ENCODE peak calls at places on chromosomes 12 and 14, in four cellular contexts. U is cardiac muscle cell, G is PC-9, R is neuronal stem cell. N is an unnamed sample.

GRCh38 chr12:9364224-9365176 is 156.3 kb upstream of the PZP start:
- DNase-seq in U (no peak), G (no peak), R (no peak), N (no peak)

GRCh38 chr14:104624939-104625338 is 20.4 kb upstream of the TMEM179 start:
- DNase-seq in U (no peak), G (no peak), R (no peak), N (no peak)

GRCh38 chr12:106058256-106059182 is 80.2 kb downstream of the NUAK1 start:
- DNase-seq in U (no peak), G (no peak), R (no peak), N (no peak)

GRCh38 chr12:94973202-94973601 is 30.3 kb downstream of the NDUFA12 start:
- DNase-seq in U (peak; percentile 23), G (no peak), R (no peak), N (no peak)

GRCh38 chr12:129193263-129193871 is 340.1 kb downstream of the GLT1D1 start:
- DNase-seq in U (no peak), G (no peak), R (no peak), N (no peak)

GRCh38 chr14:23033801-23034497 is 751 bp downstream of the PSMB5 start:
- DNase-seq in U (no peak), G (no peak), R (no peak), N (no peak)

GRCh38 chr14:56118611-56119181 is 485 bp downstream of the PELI2 start:
- DNase-seq in U (no peak), G (peak; percentile 15), R (no peak), N (no peak)

GRCh38 chr14:88241810-88242209 is 81.3 kb downstream of the KCNK10 start:
- DNase-seq in U (no peak), G (no peak), R (no peak), N (no peak)

GRCh38 chr14:68951051-68951797 is 27.9 kb downstream of the ACTN1 start:
- DNase-seq in U (no peak), G (peak; percentile 96), R (no peak), N (peak; percentile 97)

GRCh38 chr14:68291820-68292219 is 472.2 kb downstream of the RAD51B start:
- DNase-seq in U (peak; percentile 72), G (peak; percentile 21), R (no peak), N (no peak)

GRCh38 chr14:95233702-95234241 is 76.4 kb upstream of the DICER1 start:
- DNase-seq in U (no peak), G (no peak), R (no peak), N (no peak)

GRCh38 chr12:105590571-105590970 is 260.1 kb downstream of the C12orf75 start:
- DNase-seq in U (no peak), G (no peak), R (no peak), N (no peak)

GRCh38 chr14:64440494-64440893 is 24.8 kb upstream of the AKAP5 start:
- DNase-seq in U (no peak), G (no peak), R (no peak), N (no peak)

GRCh38 chr12:25236190-25236589 is 14.5 kb downstream of the KRAS start:
- DNase-seq in U (no peak), G (no peak), R (no peak), N (no peak)

DNA sequence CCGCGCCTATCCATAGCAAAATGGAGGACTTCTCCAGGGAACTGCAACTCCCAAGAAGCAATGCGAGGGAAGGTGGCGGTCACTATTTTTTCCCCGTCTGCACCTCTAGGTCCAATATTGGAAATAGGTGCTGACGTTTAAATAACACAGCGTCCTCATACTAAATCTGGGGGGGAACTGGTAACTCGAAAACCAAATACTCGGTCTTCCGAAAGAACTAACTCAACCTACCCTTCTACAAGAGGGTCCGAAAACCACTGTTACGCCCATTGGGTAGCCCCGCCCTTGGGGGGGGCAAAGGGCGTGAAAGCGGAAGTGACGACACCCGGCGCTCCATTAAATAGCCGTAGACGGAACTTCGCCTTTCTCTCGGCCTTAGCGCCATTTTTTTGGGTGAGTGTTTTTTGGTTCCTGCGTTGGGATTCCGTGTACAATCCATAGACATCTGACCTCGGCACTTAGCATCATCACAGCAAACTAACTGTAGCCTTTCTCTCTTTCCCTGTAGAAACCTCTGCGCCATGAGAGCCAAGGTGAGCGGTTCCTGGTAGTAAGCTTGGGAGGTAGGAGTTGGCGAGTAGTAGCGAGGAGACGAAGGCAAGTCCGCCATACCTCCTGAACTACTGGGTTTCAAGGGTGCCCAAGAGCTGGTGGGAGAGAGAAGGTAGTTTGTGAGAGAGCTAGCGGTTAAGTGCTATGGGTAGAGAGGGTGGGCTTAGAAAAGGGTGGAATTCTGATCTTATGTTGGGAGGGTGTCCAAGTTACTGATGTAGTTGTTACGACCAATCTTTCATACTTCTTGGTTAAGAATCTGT is at the start of gene RPL41:
- DNase-seq in U (peak; percentile 97), G (peak; percentile 91), R (peak; percentile 95), N (peak; percentile 98)
- H3K4me3 ChIP-seq in U (peak within 1 kb of the TSS; percentile 93), G (peak within 1 kb of the TSS; percentile 98), R (peak within 1 kb of the TSS; percentile 67), N (peak within 1 kb of the TSS; percentile 73)

GRCh38 chr12:70637686-70638085 is 457 bp upstream of the PTPRB start:
- DNase-seq in U (no peak), G (no peak), R (no peak), N (no peak)
- H3K27ac ChIP-seq in U (no peak overlapping the region), G (no peak overlapping the region), R (no peak overlapping the region), N (no peak overlapping the region)

GRCh38 chr14:100279563-100279962 is 26.7 kb downstream of the SLC25A29 start:
- DNase-seq in U (no peak), G (no peak), R (no peak), N (no peak)
- H3K36me3 ChIP-seq in U (peaks cover 5% of the 10 kb centered on the region), G (no peaks in the 10 kb centered on the region), R (peaks cover 20% of the 10 kb centered on the region), N (peaks cover 53% of the 10 kb centered on the region)

GRCh38 chr12:62632521-62632920 is 165.9 kb downstream of the MON2 start:
- DNase-seq in U (no peak), G (peak; percentile 5), R (no peak), N (peak; percentile 18)

GRCh38 chr12:62627181-62627580 is 160.6 kb downstream of the MON2 start:
- DNase-seq in U (no peak), G (no peak), R (no peak), N (no peak)

GRCh38 chr12:62629413-62629812 is 162.8 kb downstream of the MON2 start:
- DNase-seq in U (no peak), G (no peak), R (no peak), N (peak; percentile 49)

GRCh38 chr12:62631531-62632520 is 165.2 kb downstream of the MON2 start:
- DNase-seq in U (peak; percentile 47), G (peak; percentile 66), R (peak; percentile 44), N (peak; percentile 65)

DNA sequence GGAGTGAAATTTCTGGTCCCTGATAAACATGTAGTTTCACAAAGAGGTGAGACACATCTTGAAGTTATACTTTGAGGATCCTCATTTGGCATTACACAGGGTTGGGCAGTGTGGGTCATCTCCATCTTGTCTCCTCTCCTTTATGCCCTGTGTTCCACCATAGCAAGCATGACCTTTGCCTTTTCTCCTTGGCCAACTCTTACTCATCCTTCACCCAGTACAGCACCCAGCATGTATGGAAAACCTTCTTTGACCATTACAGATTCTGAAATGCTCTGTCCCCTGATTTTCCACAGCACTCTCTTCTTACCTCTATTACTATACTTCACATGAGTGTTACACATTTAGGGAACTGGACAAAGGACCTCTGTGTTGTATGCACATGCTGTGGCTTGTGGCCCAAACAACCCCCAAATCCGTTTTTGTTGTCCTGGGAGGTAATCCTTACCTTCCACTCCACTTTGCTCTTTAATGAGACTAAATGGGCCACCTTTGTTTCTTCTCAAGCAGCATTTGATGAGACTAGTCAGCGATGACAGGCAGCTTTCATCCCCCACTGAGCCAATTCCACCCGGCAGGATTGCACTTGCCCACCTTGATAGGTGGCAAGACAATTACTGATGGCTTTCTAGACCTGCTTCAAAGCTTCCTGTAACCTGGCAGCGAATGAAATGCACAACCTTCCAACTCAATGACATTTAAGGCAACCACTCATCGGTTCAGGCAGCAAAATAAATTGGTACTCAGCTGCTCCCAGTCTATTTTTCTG is 163.5 kb downstream of the MON2 start:
- DNase-seq in U (no peak), G (no peak), R (no peak), N (no peak)
- H3K4me3 ChIP-seq in U (no peak overlapping the region), G (no peak overlapping the region), R (no peak overlapping the region), N (no peak overlapping the region)

GRCh38 chr12:62787606-62788005 is 147.3 kb downstream of the PPM1H start:
- DNase-seq in U (no peak), G (no peak), R (no peak), N (no peak)
- H3K27ac ChIP-seq in U (no peak overlapping the region), G (peak overlapping the region; percentile 98), R (no peak overlapping the region), N (no peak overlapping the region)

DNA sequence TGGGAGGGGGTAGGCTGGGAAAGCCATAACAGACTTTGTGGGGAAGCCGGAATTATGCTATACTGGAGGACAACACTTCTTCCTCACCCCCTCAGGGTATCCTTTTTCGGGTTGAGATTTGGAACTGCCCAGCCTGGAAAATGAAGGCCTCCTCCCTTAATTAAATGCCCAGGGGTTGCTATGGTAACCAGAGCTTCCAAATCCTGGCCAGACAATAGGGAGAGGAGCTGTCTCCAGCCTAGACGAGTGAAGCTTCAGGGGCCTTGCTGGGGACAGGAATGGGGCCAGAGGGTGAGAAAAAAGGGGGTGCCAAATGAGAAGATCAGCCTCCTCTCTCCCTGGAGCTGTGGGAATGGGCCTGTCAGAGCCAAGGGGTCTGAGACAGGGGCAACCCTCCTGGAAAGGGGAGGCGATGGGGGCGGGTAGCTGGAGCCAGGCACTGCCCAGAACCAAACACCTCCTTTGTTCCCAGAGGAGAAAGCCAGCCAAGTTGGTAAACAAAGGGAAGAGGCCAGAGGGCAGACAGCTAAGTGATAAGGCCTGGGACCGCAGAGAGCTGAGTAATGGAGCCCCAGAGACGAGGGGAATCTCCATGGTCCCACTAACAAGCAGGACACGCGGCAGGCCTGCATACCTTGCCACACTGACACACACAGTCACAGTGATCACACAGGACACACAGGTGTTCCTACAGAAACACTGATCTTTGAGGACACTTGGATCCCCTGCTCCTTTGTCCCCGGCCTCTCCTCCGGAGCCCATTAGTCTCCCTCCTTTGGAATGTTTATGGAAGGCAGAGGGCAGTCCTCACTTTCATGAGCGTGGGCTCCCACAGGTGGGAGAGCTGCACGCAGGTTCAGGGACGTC is 17.9 kb upstream of the RND1 start:
- DNase-seq in U (no peak), G (peak; percentile 39), R (peak; percentile 91), N (no peak)
- H3K36me3 ChIP-seq in U (no peaks in the 10 kb centered on the region), G (no peaks in the 10 kb centered on the region), R (no peaks in the 10 kb centered on the region), N (no peaks in the 10 kb centered on the region)

N was measured in SJSA1.